ENCODE peak calls at places on chromosomes 2 and 18, in seven cellular contexts. R, T, E, H, N, U and C are unnamed samples. For H3K4me1, the result is how much of the 10 kb centered on the place peaks cover.

GRCh38 chr2:2763351-2763997 is 432.4 kb upstream of the MYT1L start:
- DNase-seq in U (no peak), H (no peak), R (no peak), N (no peak), E (no peak), T (no peak), C (no peak)

GRCh38 chr2:101330253-101330921 is 21.9 kb upstream of the RNF149 start:
- DNase-seq in R (peak), H (no peak), N (peak), E (peak), U (peak), T (peak), C (peak)

GRCh38 chr2:18626256-18626668 is 36.9 kb upstream of the NT5C1B start:
- DNase-seq in E (no peak), H (no peak), T (no peak), N (no peak), R (no peak), U (no peak), C (no peak)

GRCh38 chr2:197306691-197307030 is 3.9 kb downstream of the ANKRD44 start:
- DNase-seq in U (peak), T (no peak), N (peak), E (no peak), R (no peak), H (peak), C (no peak)

GRCh38 chr2:1219901-1220691 is 193.2 kb upstream of the TPO start:
- DNase-seq in U (no peak), H (no peak), R (no peak), T (no peak), E (no peak), N (no peak), C (no peak)

GRCh38 chr2:136434251-136434715 is 316.3 kb upstream of the CXCR4 start:
- DNase-seq in N (no peak), T (peak), E (no peak), R (no peak), U (no peak), H (no peak), C (peak)

GRCh38 chr2:62939735-62940491 is 110.7 kb upstream of the OTX1 start:
- DNase-seq in N (no peak), R (no peak), U (no peak), H (no peak), T (no peak), E (no peak), C (no peak)

GRCh38 chr18:567119-567518 is 13.1 kb upstream of the CETN1 start:
- DNase-seq in U (no peak), R (no peak), N (no peak), T (no peak), E (no peak), H (no peak), C (peak)

GRCh38 chr2:146444987-146445386 is 1399.8 kb upstream of the ACVR2A start:
- DNase-seq in E (no peak), R (no peak), N (no peak), U (no peak), T (no peak), H (no peak), C (no peak)

GRCh38 chr2:162992828-162993227 is 154.3 kb upstream of the KCNH7 start:
- DNase-seq in R (no peak), T (no peak), N (no peak), H (no peak), U (no peak), E (no peak), C (no peak)

GRCh38 chr2:84741182-84741822 is 139.6 kb downstream of the TRABD2A start:
- DNase-seq in U (peak), T (peak), R (peak), N (no peak), E (no peak), H (peak), C (peak)

GRCh38 chr18:21257383-21257782 is 15.4 kb downstream of the GREB1L start:
- DNase-seq in H (no peak), T (peak), N (no peak), U (no peak), E (no peak), R (no peak), C (no peak)

DNA sequence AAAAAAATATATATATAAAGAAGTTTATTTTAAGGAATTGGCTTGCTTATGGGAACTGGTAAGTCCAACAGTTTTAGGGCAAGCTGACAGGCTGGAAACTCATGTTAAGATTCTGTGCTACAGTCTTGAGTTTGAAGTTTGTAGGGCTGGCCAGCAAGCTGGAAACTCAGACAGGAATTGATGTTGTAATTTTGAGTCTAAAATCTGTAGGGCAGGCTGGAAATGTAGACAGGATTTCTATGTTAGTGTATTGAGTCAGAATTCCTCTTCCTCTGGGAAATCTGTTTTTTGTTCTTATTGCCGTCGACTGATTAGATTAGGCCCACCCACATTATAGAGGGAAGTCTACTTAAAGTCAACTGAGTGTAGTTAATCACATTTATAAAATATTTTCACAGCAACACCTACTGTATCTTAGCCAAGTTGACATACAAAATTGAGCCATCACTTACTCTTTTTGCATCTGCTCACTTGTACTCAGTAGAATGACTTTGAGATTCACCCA is 60.8 kb downstream of the PHLPP1 start:
- DNase-seq in N (no peak), R (no peak), U (no peak), E (no peak), T (no peak), H (no peak), C (no peak)
- H3K4me1 ChIP-seq in N (under half), R (half or more), U (under half), E (under half), T (under half), H (under half), C (under half)

DNA sequence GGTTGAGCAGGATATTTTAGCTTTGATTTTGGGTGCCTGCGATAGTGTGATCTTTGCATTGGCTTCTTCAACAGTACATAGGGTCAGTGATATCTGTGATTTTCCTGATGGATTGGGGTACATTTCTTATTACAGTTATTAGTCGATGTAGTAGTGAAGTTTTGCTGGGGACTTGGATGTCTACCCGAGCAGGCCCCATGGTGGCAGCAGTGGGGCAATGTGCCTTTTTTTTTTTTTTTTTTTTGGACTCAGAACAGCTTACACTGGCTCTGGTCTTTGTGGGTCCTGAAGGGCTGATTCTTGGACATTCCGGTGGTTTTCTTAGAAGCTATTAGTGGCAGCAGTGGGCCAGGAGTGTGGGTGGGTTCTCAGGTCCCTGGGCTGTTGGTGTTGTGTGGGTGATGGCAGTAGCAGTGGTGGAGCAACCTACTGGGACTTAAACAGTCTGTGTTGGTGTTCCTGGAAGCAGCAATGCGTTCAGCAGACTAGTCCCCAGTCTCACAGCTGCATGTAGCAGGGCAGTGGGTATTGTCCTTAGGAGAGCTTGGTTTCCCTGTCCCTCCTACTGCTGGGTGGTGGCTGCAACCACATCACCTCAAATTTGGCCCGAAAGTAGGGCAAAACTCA is 53.7 kb upstream of the SLC4A10 start:
- DNase-seq in H (no peak), E (no peak), N (no peak), U (no peak), R (peak), T (no peak), C (no peak)
- TF ChIP-seq CTCF in H (peak), E (no peak), N (no peak), U (no peak), R (peak), T (no peak), C (peak)

DNA sequence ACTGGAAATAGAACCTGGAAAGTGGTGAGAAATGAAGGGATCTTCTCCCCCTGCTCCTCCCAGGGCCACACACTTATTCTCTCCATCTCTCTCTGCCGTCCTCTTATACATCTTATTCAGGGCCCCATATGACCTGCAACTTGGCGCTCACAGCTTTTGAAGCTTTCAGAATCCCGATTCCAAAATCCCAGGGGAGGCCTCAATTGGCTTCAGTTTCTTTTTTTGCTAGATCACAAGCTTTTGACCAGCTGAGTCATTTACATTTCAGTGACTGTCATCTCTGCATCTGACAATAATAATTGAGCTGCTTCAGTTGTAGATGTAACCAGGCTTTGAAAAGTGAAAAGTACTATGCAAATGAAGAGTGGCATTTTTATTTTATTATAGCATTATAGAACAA is 9.9 kb downstream of the VIT start:
- DNase-seq in U (no peak), N (no peak), T (no peak), R (no peak), H (no peak), E (no peak), C (no peak)
- H3K4me3 ChIP-seq in U (no peak), N (no peak), T (no peak), R (no peak), H (no peak), E (no peak), C (no peak)

DNA sequence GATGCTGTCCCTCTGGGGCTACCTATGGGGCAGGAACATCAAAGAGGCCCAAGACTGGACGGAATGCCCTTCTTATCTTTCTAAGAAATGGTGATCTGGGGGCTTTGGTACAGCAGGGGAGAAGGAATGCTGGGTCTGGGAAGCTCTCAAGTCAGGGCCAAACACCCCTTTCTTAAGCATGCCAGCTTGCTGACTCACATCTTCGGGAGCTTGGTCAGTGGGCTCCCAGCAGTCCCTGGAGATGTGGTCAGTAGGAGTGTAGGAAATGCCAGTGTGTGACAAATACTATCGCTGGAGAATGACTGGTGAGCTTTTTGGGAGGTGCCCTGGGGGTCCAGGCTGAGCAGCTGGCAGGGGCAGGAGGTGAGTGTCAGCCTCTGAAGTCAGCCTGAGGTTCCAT is 105.0 kb upstream of the CDC42EP3 start:
- DNase-seq in R (no peak), T (peak), E (no peak), U (no peak), H (no peak), N (no peak), C (peak)
- H3K4me1 ChIP-seq in R (under half), T (under half), E (under half), U (under half), H (under half), N (under half), C (half or more)

GRCh38 chr2:109370399-109370990 is 241.5 kb downstream of the SH3RF3 start:
- DNase-seq in H (no peak), U (no peak), N (no peak), R (no peak), T (no peak), E (no peak), C (peak)
- TF ChIP-seq CTCF in H (no peak), U (no peak), N (no peak), R (no peak), T (no peak), E (no peak), C (no peak)

GRCh38 chr2:147631294-147631693 is 213.5 kb upstream of the ACVR2A start:
- DNase-seq in E (no peak), H (no peak), R (no peak), T (no peak), N (no peak), U (peak), C (no peak)
- H3K4me3 ChIP-seq in E (no peak), H (no peak), R (no peak), T (no peak), N (no peak), U (no peak), C (no peak)

DNA sequence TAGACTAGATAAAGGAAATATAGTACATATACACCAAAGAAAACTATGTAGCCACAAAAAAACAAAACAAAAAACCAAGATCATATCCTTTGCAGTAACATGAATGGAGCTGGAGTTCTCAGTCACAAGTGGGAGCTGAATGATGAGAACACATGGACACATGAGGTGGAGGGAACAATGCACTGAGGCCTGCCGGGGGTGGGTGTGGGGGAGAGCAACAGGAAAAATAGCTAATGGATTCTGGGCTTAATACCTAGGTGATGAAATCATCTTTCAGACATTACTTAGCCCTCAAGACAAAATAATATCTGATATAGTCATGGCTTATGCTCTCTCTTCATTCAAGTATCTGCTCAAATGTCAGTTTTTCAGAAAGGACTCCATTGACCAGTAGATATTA is 930.6 kb downstream of the LRP1B start:
- DNase-seq in H (no peak), N (no peak), T (no peak), E (no peak), R (no peak), U (no peak), C (no peak)
- H3K4me1 ChIP-seq in H (under half), N (under half), T (under half), E (under half), R (under half), U (under half), C (under half)

GRCh38 chr2:159044804-159045286 is 76.4 kb downstream of the TANC1 start:
- DNase-seq in T (no peak), H (no peak), U (peak), E (peak), R (peak), N (no peak), C (no peak)
- TF ChIP-seq CTCF in T (no peak), H (no peak), U (no peak), E (no peak), R (no peak), N (no peak), C (no peak)

GRCh38 chr18:24278591-24278990 is 119.0 kb downstream of the OSBPL1A start:
- DNase-seq in U (no peak), R (no peak), N (no peak), H (no peak), T (no peak), E (no peak), C (no peak)
- H3K4me3 ChIP-seq in U (no peak), R (no peak), N (no peak), H (no peak), T (no peak), E (no peak), C (no peak)

DNA sequence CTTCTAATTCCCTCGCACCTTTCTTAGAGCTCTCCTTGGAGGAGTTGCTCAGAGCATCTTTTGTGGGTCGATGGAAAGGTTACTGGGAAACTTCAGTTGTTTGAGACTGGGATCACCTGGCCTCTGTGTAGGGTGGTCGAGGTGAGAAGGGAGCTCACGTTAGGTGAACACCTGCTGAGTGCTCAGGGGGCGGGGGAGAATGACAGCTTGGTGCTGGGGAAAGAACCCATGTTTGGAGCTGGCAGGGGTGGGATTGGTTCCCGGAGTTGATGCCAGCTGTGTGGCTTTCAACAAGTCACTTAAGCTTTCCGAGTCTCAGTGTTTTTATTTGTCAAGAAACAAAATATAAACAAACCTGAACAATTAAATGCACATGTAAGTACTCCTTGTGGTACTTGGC is 122.3 kb downstream of the GLI2 start:
- DNase-seq in U (no peak), H (no peak), R (no peak), E (no peak), N (no peak), T (no peak), C (peak)
- H3K4me1 ChIP-seq in U (under half), H (under half), R (under half), E (under half), N (under half), T (under half), C (under half)